ENCODE peak calls at places on chromosomes 6 and 20, in six cellular contexts. T is HEK293T, U is IMR-90, I is GM12878, A is K562, L is HepG2. K is an unnamed sample.

GRCh38 chr6:161437851-161438250 is 164.0 kb upstream of the AGPAT4 start:
- DNase-seq in T (no peak), U (peak), I (no peak), A (no peak), L (no peak), K (no peak)

GRCh38 chr6:50653253-50653652 is 60.1 kb upstream of the TFAP2D start:
- DNase-seq in T (no peak), U (no peak), I (no peak), A (no peak), L (no peak), K (no peak)

GRCh38 chr20:57128051-57128757 is 138.2 kb downstream of the BMP7 start:
- DNase-seq in T (no peak), U (no peak), I (no peak), A (no peak), L (no peak), K (no peak)

GRCh38 chr20:35199696-35200095 is 26.8 kb upstream of the MMP24 start:
- DNase-seq in T (no peak), U (peak), I (no peak), A (no peak), L (no peak), K (no peak)

GRCh38 chr6:136341967-136342366 is 52.3 kb upstream of the BCLAF1 start:
- DNase-seq in T (peak), U (no peak), I (no peak), A (no peak), L (no peak), K (no peak)

GRCh38 chr20:54645445-54646155 is 170.2 kb downstream of the DOK5 start:
- DNase-seq in T (no peak), U (no peak), I (no peak), A (no peak), L (no peak), K (no peak)

GRCh38 chr20:48822879-48823385 is 4.9 kb downstream of the PREX1 start:
- DNase-seq in T (no peak), U (no peak), I (peak), A (no peak), L (no peak), K (no peak)

GRCh38 chr6:166494757-166495486 is 91.6 kb downstream of the RAMACL start:
- DNase-seq in T (no peak), U (no peak), I (no peak), A (no peak), L (no peak), K (no peak)

GRCh38 chr6:90940812-90941481 is 354.1 kb upstream of the MAP3K7 start:
- DNase-seq in T (peak), U (peak), I (peak), A (peak), L (peak), K (peak)

GRCh38 chr6:89257346-89257745 is 40.2 kb upstream of the GABRR1 start:
- DNase-seq in T (no peak), U (no peak), I (no peak), A (no peak), L (no peak), K (no peak)

GRCh38 chr6:140183881-140184280 is 809.4 kb upstream of the CITED2 start:
- DNase-seq in T (no peak), U (peak), I (no peak), A (no peak), L (no peak), K (no peak)

GRCh38 chr20:50826121-50826520 is 31.3 kb downstream of the BCAS4 start:
- DNase-seq in T (no peak), U (peak), I (no peak), A (no peak), L (no peak), K (no peak)

GRCh38 chr6:132673376-132674094 is 14.6 kb upstream of the TAAR1 start:
- DNase-seq in T (no peak), U (no peak), I (no peak), A (no peak), L (no peak), K (no peak)

GRCh38 chr20:45917790-45918141 is 5.8 kb upstream of the PLTP start:
- DNase-seq in T (no peak), U (peak), I (no peak), A (no peak), L (no peak), K (no peak)

GRCh38 chr6:160221423-160221822 is 37.2 kb downstream of the SLC22A2 start:
- DNase-seq in T (no peak), U (no peak), I (peak), A (no peak), L (peak), K (peak)

GRCh38 chr6:108876929-108877775 is 28.9 kb downstream of the ARMC2 start:
- DNase-seq in T (no peak), U (peak), I (no peak), A (no peak), L (no peak), K (no peak)

GRCh38 chr20:46034039-46034438 is 5.0 kb downstream of the SLC12A5 start:
- DNase-seq in T (no peak), U (no peak), I (no peak), A (no peak), L (no peak), K (no peak)

GRCh38 chr20:49397525-49397924 is 84.9 kb downstream of the KCNB1 start:
- DNase-seq in T (no peak), U (peak), I (no peak), A (no peak), L (no peak), K (peak)

GRCh38 chr6:14880052-14880451 is 365.8 kb upstream of the JARID2 start:
- DNase-seq in T (no peak), U (no peak), I (no peak), A (no peak), L (no peak), K (no peak)

GRCh38 chr6:14877758-14878157 is 368.1 kb upstream of the JARID2 start:
- DNase-seq in T (no peak), U (no peak), I (no peak), A (no peak), L (no peak), K (no peak)

GRCh38 chr6:14875678-14876063 is 370.2 kb upstream of the JARID2 start:
- DNase-seq in T (no peak), U (no peak), I (peak), A (no peak), L (no peak), K (no peak)

GRCh38 chr6:14874975-14875677 is 370.7 kb upstream of the JARID2 start:
- DNase-seq in T (no peak), U (no peak), I (no peak), A (no peak), L (no peak), K (no peak)

GRCh38 chr6:14876778-14877613 is 368.9 kb upstream of the JARID2 start:
- DNase-seq in T (no peak), U (peak), I (peak), A (no peak), L (no peak), K (no peak)
- TF ChIP-seq BHLHE40 in T (no peak), U (no peak), I (peak), A (no peak), L (no peak), K (no peak)

GRCh38 chr6:40295251-40295949 is 291.8 kb downstream of the LRFN2 start:
- DNase-seq in T (no peak), U (no peak), I (no peak), A (no peak), L (no peak), K (no peak)
- TF ChIP-seq BHLHE40 in T (no peak), U (no peak), I (no peak), A (no peak), L (no peak), K (no peak)

DNA sequence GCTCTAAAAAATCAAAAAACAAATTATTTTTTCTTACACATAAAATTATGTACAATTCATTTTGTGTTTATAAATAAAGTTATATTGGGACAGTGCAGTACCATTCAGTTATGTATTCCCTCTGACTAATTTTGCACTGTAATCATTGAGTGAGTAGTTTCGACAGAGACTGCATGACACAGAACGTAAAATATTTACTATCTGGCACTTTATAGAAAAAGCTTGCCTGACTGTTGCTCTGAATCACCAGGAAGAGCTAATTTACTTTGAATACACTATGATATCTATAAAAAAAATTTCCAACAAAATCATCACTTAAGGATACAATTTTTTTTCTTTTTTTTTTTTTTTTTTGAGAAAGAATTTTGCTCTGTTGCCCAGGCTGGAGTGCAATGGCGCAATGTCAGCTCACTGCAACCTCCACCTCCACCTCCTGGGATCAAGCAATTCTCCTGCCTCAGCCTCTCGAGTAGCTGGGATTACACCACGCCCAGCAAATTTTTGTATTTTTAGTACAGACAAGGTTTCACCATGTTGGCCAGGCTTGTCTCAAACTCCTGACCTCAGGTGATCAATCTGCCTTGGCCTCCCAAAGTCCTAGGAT is 11.0 kb upstream of the KHDC1L start:
- DNase-seq in T (no peak), U (peak), I (no peak), A (no peak), L (no peak), K (peak)
- TF ChIP-seq BHLHE40 in T (no peak), U (peak), I (no peak), A (no peak), L (no peak), K (no peak)

GRCh38 chr6:19368511-19368910 is 468.7 kb upstream of the ID4 start:
- DNase-seq in T (no peak), U (peak), I (no peak), A (no peak), L (no peak), K (no peak)
- TF ChIP-seq BHLHE40 in T (no peak), U (no peak), I (no peak), A (no peak), L (no peak), K (no peak)

DNA sequence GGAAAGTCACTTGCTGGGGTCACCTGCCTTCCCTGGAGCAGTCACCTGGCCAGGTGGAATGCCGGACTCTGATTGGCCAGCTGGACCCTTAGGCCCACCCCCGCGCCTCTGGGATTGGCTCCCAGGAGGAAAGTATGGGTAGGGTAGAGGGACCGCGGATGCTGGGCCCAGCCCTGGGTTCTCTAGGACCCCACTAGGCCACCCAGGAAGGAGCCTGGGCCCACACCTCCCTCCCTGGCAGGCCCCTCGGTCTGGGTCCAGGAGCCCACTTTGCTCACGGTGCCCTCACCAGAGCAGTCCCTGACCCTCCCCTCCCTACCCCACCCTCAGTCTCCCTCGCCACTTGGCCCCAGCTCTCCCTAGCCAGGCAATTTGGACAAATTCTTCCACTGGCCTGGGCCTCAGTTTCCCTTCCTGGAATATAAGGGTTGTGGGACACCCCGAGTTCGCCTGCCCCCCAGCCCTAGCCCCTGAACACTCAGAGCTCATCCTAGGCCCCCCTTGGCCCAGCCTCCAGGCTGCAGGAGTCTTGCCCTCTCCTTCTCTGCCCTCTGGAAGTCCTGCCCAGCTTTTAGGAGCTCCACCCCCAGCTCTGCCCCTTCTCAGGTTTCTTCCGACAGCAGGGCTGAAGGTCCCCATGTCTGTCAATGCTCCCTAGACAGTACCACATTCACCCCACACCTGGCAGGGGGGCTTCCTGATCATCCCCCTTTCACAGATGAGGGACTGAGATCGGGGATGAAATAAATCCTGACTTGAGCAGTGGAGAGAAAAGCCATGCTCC is 299.6 kb downstream of the TAF4 start:
- DNase-seq in T (peak), U (no peak), I (no peak), A (peak), L (no peak), K (no peak)
- TF ChIP-seq BHLHE40 in T (no peak), U (no peak), I (no peak), A (no peak), L (no peak), K (no peak)

DNA sequence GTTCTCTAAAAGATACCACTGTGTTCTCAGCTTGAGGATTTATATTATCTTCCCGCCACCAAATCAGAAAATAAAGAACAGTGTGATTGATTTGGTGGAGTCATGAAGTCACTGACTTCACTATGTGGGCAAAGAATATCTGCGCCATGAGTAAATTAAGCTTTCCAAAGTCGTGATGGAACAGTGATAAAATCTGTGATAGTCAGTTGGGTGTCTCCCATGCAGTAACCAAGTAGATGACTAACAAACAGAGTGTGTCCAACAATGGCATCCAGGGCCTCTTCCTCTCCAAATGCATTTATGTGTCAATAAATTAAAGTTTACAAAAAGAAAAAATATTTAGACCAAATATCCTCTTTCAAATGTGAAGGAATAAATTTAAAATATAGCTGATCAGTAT is 87.0 kb upstream of the DST start:
- DNase-seq in T (no peak), U (peak), I (no peak), A (no peak), L (no peak), K (no peak)
- TF ChIP-seq BHLHE40 in T (no peak), U (no peak), I (no peak), A (no peak), L (no peak), K (no peak)

GRCh38 chr6:129368076-129368475 is 341.9 kb downstream of the ARHGAP18 start:
- DNase-seq in T (no peak), U (no peak), I (no peak), A (no peak), L (no peak), K (no peak)

GRCh38 chr6:129368970-129369369 is 341.0 kb downstream of the ARHGAP18 start:
- DNase-seq in T (no peak), U (no peak), I (no peak), A (no peak), L (no peak), K (no peak)

GRCh38 chr6:129369737-129370136 is 340.2 kb downstream of the ARHGAP18 start:
- DNase-seq in T (no peak), U (no peak), I (no peak), A (no peak), L (no peak), K (no peak)

GRCh38 chr6:129364767-129365166 is 345.2 kb downstream of the ARHGAP18 start:
- DNase-seq in T (no peak), U (no peak), I (no peak), A (no peak), L (no peak), K (no peak)

DNA sequence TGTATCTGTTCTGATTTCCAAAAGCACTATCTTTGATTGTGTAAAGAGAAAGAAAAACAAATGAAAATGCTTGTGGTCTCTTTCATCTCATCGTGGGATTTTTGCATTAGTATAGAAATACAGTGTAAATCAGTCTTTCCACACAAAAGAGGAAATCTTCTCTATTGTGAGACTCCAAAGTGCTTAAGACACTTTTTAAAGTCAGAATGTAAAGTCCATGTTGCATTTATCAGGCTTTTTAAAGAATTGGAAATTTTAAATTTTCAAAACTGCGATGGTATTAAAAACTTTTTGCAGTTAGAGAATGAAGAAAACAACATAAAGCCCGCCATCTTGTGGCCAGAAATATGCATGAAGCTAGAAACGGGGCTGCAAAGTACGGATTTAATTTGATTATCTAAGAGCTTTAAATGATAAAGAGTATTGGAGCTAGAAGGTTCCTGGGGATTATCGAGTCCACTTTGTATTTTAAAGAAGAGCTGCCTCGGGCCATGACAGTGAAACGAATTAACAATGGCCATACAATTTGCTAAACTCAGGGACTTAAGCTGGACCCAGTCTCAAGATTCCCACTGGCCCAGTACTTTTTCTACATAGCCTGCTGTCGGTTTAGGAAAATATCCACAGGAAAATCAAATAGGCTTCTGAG is 339.6 kb downstream of the ARHGAP18 start:
- DNase-seq in T (peak), U (peak), I (no peak), A (peak), L (peak), K (peak)
- TF ChIP-seq BHLHE40 in T (no peak), U (no peak), I (no peak), A (no peak), L (no peak), K (no peak)